ENCODE peak calls at places on chromosome 21, in five cellular contexts. S, Q, C, P and E are unnamed samples.

GRCh38 chr21:26093094-26093493 is 77.5 kb downstream of the APP start:
- DNase-seq in Q (no peak), S (no peak), P (no peak), C (no peak), E (no peak)

GRCh38 chr21:29164330-29164942 is 34.0 kb downstream of the MAP3K7CL start:
- DNase-seq in S (peak), P (no peak), C (no peak), Q (no peak), E (peak)

GRCh38 chr21:35504277-35504676 is 455.2 kb upstream of the RUNX1 start:
- DNase-seq in Q (no peak), P (no peak), C (no peak), S (no peak), E (no peak)

GRCh38 chr21:39136711-39137110 is 46.5 kb downstream of the PSMG1 start:
- DNase-seq in P (no peak), C (no peak), S (no peak), Q (no peak), E (no peak)

GRCh38 chr21:26165331-26165730 is 5.2 kb downstream of the APP start:
- DNase-seq in S (no peak), Q (no peak), C (no peak), P (no peak), E (no peak)

GRCh38 chr21:33028759-33029511 is 3.2 kb downstream of the OLIG2 start:
- DNase-seq in S (no peak), C (peak), P (no peak), Q (no peak), E (no peak)

GRCh38 chr21:46229133-46229922 is 754 bp upstream of the LSS start:
- DNase-seq in P (no peak), S (peak), C (no peak), Q (peak), E (peak)

GRCh38 chr21:25708467-25709065 is 26.1 kb downstream of the ATP5PF start:
- DNase-seq in S (peak), C (peak), Q (no peak), P (no peak), E (peak)

GRCh38 chr21:42665026-42665425 is 11.6 kb downstream of the PDE9A start:
- DNase-seq in C (no peak), P (no peak), S (no peak), Q (no peak), E (no peak)

GRCh38 chr21:37863842-37864241 is 52.4 kb downstream of the KCNJ6 start:
- DNase-seq in S (no peak), Q (peak), C (peak), P (no peak), E (no peak)

GRCh38 chr21:26115346-26115745 is 55.2 kb downstream of the APP start:
- DNase-seq in Q (no peak), C (no peak), P (no peak), S (no peak), E (no peak)